ENCODE peak calls at places on chromosomes 4 and X, in eight cellular contexts. H is left ventricle myocardium inferior, P is GM23338, N is cardiac muscle cell, R is prostate gland, G is endothelial cell, C is tibial nerve, U is OCI-LY7. Q is an unnamed sample.

GRCh38 chrX:7582191-7582590 is 260.8 kb upstream of the VCX start:
- DNase-seq in N (no peak), G (no peak), C (no peak), U (no peak), P (no peak), H (no peak), R (no peak), Q (no peak)

GRCh38 chrX:16089086-16089485 is 34.3 kb upstream of the GRPR start:
- DNase-seq in R (no peak), U (no peak), N (no peak), P (no peak), C (no peak), G (no peak), H (no peak), Q (no peak)

GRCh38 chr4:78057135-78057599 is at the start of gene FRAS1:
- DNase-seq in P (peak), R (peak), C (no peak), H (peak), N (peak), G (peak), U (peak), Q (peak)

GRCh38 chrX:127317159-127317558 is 497.6 kb downstream of the PRR32 start:
- DNase-seq in R (no peak), H (no peak), C (no peak), G (no peak), N (no peak), P (peak), U (no peak), Q (no peak)

GRCh38 chr4:39526810-39527295 is 386 bp downstream of the UGDH start:
- DNase-seq in R (no peak), C (no peak), H (no peak), G (no peak), U (peak), N (no peak), P (peak), Q (no peak)

GRCh38 chr4:164771088-164771487 is 17.2 kb downstream of the SMIM31 start:
- DNase-seq in P (no peak), G (no peak), R (no peak), H (no peak), C (no peak), U (no peak), N (no peak), Q (no peak)

GRCh38 chr4:82733636-82734035 is 65.0 kb downstream of the SCD5 start:
- DNase-seq in H (no peak), P (no peak), N (peak), U (no peak), C (no peak), R (no peak), G (no peak), Q (no peak)

GRCh38 chrX:1591863-1592127 is 391 bp downstream of the AKAP17A start:
- DNase-seq in N (no peak), G (no peak), R (no peak), U (no peak), C (no peak), H (no peak), P (no peak), Q (no peak)

GRCh38 chr4:102736636-102737549 is 23.9 kb downstream of the MANBA start:
- DNase-seq in P (peak), H (no peak), U (no peak), R (no peak), G (no peak), C (no peak), N (no peak), Q (no peak)

GRCh38 chrX:1727531-1728027 is 112.7 kb downstream of the ASMT start:
- DNase-seq in R (no peak), U (no peak), C (no peak), H (no peak), N (no peak), P (peak), G (no peak), Q (no peak)

GRCh38 chr4:113316879-113317278 is 267.4 kb downstream of the ANK2 start:
- DNase-seq in G (peak), H (no peak), U (peak), R (no peak), C (no peak), P (peak), N (no peak), Q (no peak)

GRCh38 chr4:56444719-56445118 is 8.7 kb downstream of the PAICS start:
- DNase-seq in H (no peak), U (no peak), P (no peak), C (no peak), G (no peak), N (no peak), R (no peak), Q (no peak)

GRCh38 chr4:119646347-119647071 is 17.9 kb upstream of the PDE5A start:
- DNase-seq in G (no peak), U (no peak), C (no peak), P (no peak), N (peak), H (peak), R (peak), Q (no peak)

GRCh38 chrX:129522184-129523059 is 868 bp downstream of the SMARCA1 start:
- DNase-seq in H (peak), N (peak), U (no peak), C (peak), R (peak), P (peak), G (peak), Q (no peak)

GRCh38 chrX:122565952-122566351 is 618.1 kb upstream of the GRIA3 start:
- DNase-seq in P (no peak), H (peak), C (no peak), G (no peak), R (no peak), U (no peak), N (peak), Q (no peak)

GRCh38 chrX:23742174-23742692 is 843 bp downstream of the ACOT9 start:
- DNase-seq in R (peak), H (no peak), N (peak), C (no peak), P (peak), U (peak), G (no peak), Q (no peak)

GRCh38 chr4:185902654-185903053 is 90.7 kb upstream of the SORBS2 start:
- DNase-seq in P (no peak), R (no peak), N (no peak), G (no peak), C (no peak), H (no peak), U (no peak), Q (no peak)

GRCh38 chrX:138897621-138898492 is 186.3 kb upstream of the FGF13 start:
- DNase-seq in P (no peak), H (no peak), R (no peak), G (no peak), U (no peak), N (no peak), C (no peak), Q (no peak)

GRCh38 chr4:25234390-25235367 is 846 bp downstream of the PI4K2B start:
- DNase-seq in P (peak), C (no peak), G (peak), N (peak), U (peak), R (peak), H (peak), Q (no peak)

GRCh38 chr4:12538162-12538561 is 946.0 kb downstream of the RAB28 start:
- DNase-seq in H (no peak), G (no peak), N (no peak), P (no peak), R (no peak), U (no peak), C (no peak), Q (no peak)

GRCh38 chr4:624705-625590 is at the start of gene PDE6B:
- DNase-seq in R (no peak), C (no peak), N (no peak), U (no peak), H (no peak), P (peak), G (no peak), Q (peak)

GRCh38 chrX:12984629-12985303 is 9.9 kb downstream of the TMSB4X start:
- DNase-seq in R (peak), P (no peak), C (no peak), H (no peak), U (no peak), N (peak), G (no peak), Q (no peak)

GRCh38 chr4:101953949-101954348 is 163.4 kb downstream of the BANK1 start:
- DNase-seq in P (peak), G (peak), R (no peak), N (peak), C (no peak), H (no peak), U (no peak), Q (no peak)

GRCh38 chr4:105714071-105714521 is 5.5 kb downstream of the GSTCD start:
- DNase-seq in R (no peak), C (no peak), N (peak), G (no peak), H (no peak), U (peak), P (no peak), Q (no peak)

GRCh38 chrX:53895270-53895669 is 149.0 kb downstream of the PHF8 start:
- DNase-seq in C (no peak), N (no peak), R (no peak), U (no peak), P (no peak), G (no peak), H (no peak), Q (no peak)

GRCh38 chrX:53900623-53901022 is 143.7 kb downstream of the PHF8 start:
- DNase-seq in R (no peak), U (no peak), G (no peak), P (no peak), C (no peak), N (no peak), H (no peak), Q (no peak)
- TF ChIP-seq CTCF in R (no peak), U (no peak), G (no peak), P (no peak), C (no peak), N (no peak), H (no peak), Q (no peak)

GRCh38 chr4:152640058-152640921 is 39.5 kb downstream of the TMEM154 start:
- DNase-seq in G (no peak), U (peak), P (peak), H (no peak), R (no peak), C (no peak), N (peak), Q (no peak)
- TF ChIP-seq CTCF in G (peak), U (peak), P (peak), H (peak), R (peak), C (peak), N (peak), Q (peak)

GRCh38 chr4:153346563-153346962 is 2.1 kb downstream of the MND1 start:
- DNase-seq in P (peak), C (no peak), N (peak), H (no peak), G (no peak), R (no peak), U (peak), Q (no peak)
- TF ChIP-seq CTCF in P (peak), C (no peak), N (peak), H (no peak), G (no peak), R (no peak), U (peak), Q (peak)

GRCh38 chr4:158856852-158857251 is 88.0 kb downstream of the FNIP2 start:
- DNase-seq in N (peak), C (no peak), H (no peak), U (peak), R (no peak), P (peak), G (no peak), Q (no peak)
- TF ChIP-seq CTCF in N (peak), C (peak), H (peak), U (peak), R (peak), P (peak), G (peak), Q (peak)

DNA sequence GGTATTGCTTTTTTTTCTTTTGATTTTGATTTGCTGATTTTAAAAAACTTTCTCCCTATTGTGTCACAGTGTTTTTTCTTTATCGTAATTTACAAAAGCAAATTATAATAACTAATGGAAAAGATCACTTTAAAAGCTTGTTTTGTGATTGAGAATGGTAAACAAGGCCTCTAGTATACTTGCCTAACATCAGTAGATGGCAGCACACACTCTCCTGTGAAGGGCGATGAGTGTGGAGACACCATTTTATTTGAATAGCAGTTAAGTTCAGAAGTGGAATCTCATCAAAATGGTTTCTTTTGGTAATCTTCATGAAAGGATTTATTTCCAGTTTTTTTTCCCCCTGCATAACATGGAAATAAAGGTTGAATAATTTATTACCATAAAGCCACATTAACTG is 72.3 kb downstream of the PAK3 start:
- DNase-seq in G (peak), C (no peak), H (no peak), R (no peak), U (no peak), P (peak), N (peak), Q (no peak)
- TF ChIP-seq CTCF in G (no peak), C (no peak), H (peak), R (peak), U (peak), P (peak), N (peak), Q (peak)

Q was measured in chondrocyte.